ENCODE peak calls at places on chromosomes 11 and 22, in eight cellular contexts. One of them, this sample, is unnamed.

GRCh38 chr11:40338739-40339138 is 1120.7 kb downstream of the LRRC4C start:
- DNase-seq in brain microvascular endothelial cell: peak; percentile 41
- DNase-seq in NCI-H146: no peak
- DNase-seq in sciatic nerve: no peak
- DNase-seq in amniotic stem cell: no peak
- DNase-seq in foreskin fibroblast: peak; percentile 69
- DNase-seq in 8988T: no peak
- DNase-seq in PC-9: no peak
- DNase-seq in this sample: no peak

GRCh38 chr11:2382927-2383822 is 6.1 kb downstream of the CD81 start:
- DNase-seq in brain microvascular endothelial cell: no peak
- DNase-seq in NCI-H146: no peak
- DNase-seq in sciatic nerve: no peak
- DNase-seq in amniotic stem cell: no peak
- DNase-seq in foreskin fibroblast: peak; percentile 88
- DNase-seq in 8988T: no peak
- DNase-seq in PC-9: no peak
- DNase-seq in this sample: no peak

GRCh38 chr11:128471138-128471661 is 116.2 kb downstream of the ETS1 start:
- DNase-seq in brain microvascular endothelial cell: no peak
- DNase-seq in NCI-H146: no peak
- DNase-seq in sciatic nerve: no peak
- DNase-seq in amniotic stem cell: no peak
- DNase-seq in foreskin fibroblast: no peak
- DNase-seq in 8988T: no peak
- DNase-seq in PC-9: no peak
- DNase-seq in this sample: no peak

GRCh38 chr11:124793466-124794278 is 6.5 kb downstream of the MSANTD2 start:
- DNase-seq in brain microvascular endothelial cell: no peak
- DNase-seq in NCI-H146: peak; percentile 42
- DNase-seq in sciatic nerve: no peak
- DNase-seq in amniotic stem cell: no peak
- DNase-seq in foreskin fibroblast: peak; percentile 69
- DNase-seq in 8988T: peak; percentile 24
- DNase-seq in PC-9: peak; percentile 67
- DNase-seq in this sample: peak; percentile 22

GRCh38 chr11:11230802-11231562 is 122.1 kb downstream of the CSNK2A3 start:
- DNase-seq in brain microvascular endothelial cell: no peak
- DNase-seq in NCI-H146: peak; percentile 38
- DNase-seq in sciatic nerve: peak; percentile 75
- DNase-seq in amniotic stem cell: no peak
- DNase-seq in foreskin fibroblast: no peak
- DNase-seq in 8988T: peak; percentile 57
- DNase-seq in PC-9: no peak
- DNase-seq in this sample: no peak

GRCh38 chr11:126345759-126346585 is 9.5 kb upstream of the ST3GAL4 start:
- DNase-seq in brain microvascular endothelial cell: peak; percentile 74
- DNase-seq in NCI-H146: peak; percentile 88
- DNase-seq in sciatic nerve: no peak
- DNase-seq in amniotic stem cell: no peak
- DNase-seq in foreskin fibroblast: peak; percentile 85
- DNase-seq in 8988T: no peak
- DNase-seq in PC-9: peak; percentile 96
- DNase-seq in this sample: peak; percentile 91

GRCh38 chr11:61972112-61972795 is 4.8 kb upstream of the FTH1 start:
- DNase-seq in brain microvascular endothelial cell: peak; percentile 53
- DNase-seq in NCI-H146: no peak
- DNase-seq in sciatic nerve: peak; percentile 66
- DNase-seq in amniotic stem cell: no peak
- DNase-seq in foreskin fibroblast: no peak
- DNase-seq in 8988T: no peak
- DNase-seq in PC-9: no peak
- DNase-seq in this sample: no peak

GRCh38 chr11:63917685-63918523 is 940 bp upstream of the RCOR2 start:
- DNase-seq in brain microvascular endothelial cell: no peak
- DNase-seq in NCI-H146: peak; percentile 94
- DNase-seq in sciatic nerve: no peak
- DNase-seq in amniotic stem cell: no peak
- DNase-seq in foreskin fibroblast: peak; percentile 76
- DNase-seq in 8988T: peak; percentile 94
- DNase-seq in PC-9: peak; percentile 48
- DNase-seq in this sample: no peak

GRCh38 chr11:46987183-46987582 is 50.6 kb downstream of the CSTPP1 start:
- DNase-seq in brain microvascular endothelial cell: no peak
- DNase-seq in NCI-H146: no peak
- DNase-seq in sciatic nerve: no peak
- DNase-seq in amniotic stem cell: no peak
- DNase-seq in foreskin fibroblast: no peak
- DNase-seq in 8988T: no peak
- DNase-seq in PC-9: no peak
- DNase-seq in this sample: no peak

GRCh38 chr22:23858484-23858815 is 775 bp downstream of the SLC2A11 start:
- DNase-seq in brain microvascular endothelial cell: no peak
- DNase-seq in NCI-H146: no peak
- DNase-seq in sciatic nerve: no peak
- DNase-seq in amniotic stem cell: no peak
- DNase-seq in foreskin fibroblast: no peak
- DNase-seq in 8988T: no peak
- DNase-seq in PC-9: no peak
- DNase-seq in this sample: no peak

GRCh38 chr11:71228961-71229360 is 23.4 kb downstream of the SHANK2 start:
- DNase-seq in brain microvascular endothelial cell: no peak
- DNase-seq in NCI-H146: no peak
- DNase-seq in sciatic nerve: no peak
- DNase-seq in amniotic stem cell: no peak
- DNase-seq in foreskin fibroblast: peak; percentile 29
- DNase-seq in 8988T: no peak
- DNase-seq in PC-9: no peak
- DNase-seq in this sample: no peak